ENCODE peak calls at places on chromosomes 5 and 9, in five cellular contexts. R is HT-29, X is C1 segment of cervical spinal cord, E is EL, F is BJ. T is an unnamed sample.
A peak's percentile ranks its signal among the peaks of the same experiment; 100 is the strongest.

GRCh38 chr5:140398379-140398811 is 3.2 kb upstream of the ANKHD1 start:
- DNase-seq in R (peak; percentile 40), X (no peak), E (no peak), F (no peak), T (no peak)

GRCh38 chr5:177447611-177448243 is 1.1 kb downstream of the PRR7 start:
- DNase-seq in R (peak; percentile 82), X (peak; percentile 50), E (peak; percentile 96), F (no peak), T (peak; percentile 93)

GRCh38 chr5:124193371-124193789 is 553.1 kb downstream of the ZNF608 start:
- DNase-seq in R (no peak), X (no peak), E (peak; percentile 56), F (no peak), T (no peak)

GRCh38 chr9:107422189-107422802 is 67.3 kb downstream of the KLF4 start:
- DNase-seq in R (peak; percentile 79), X (no peak), E (peak; percentile 76), F (no peak), T (peak; percentile 81)

GRCh38 chr9:137296214-137297059 is 5.6 kb downstream of the NRARP start:
- DNase-seq in R (peak; percentile 70), X (no peak), E (peak; percentile 34), F (no peak), T (peak; percentile 40)

GRCh38 chr5:28301676-28302075 is 1263.3 kb upstream of the CDH9 start:
- DNase-seq in R (peak; percentile 20), X (no peak), E (peak; percentile 0), F (no peak), T (peak; percentile 52)

GRCh38 chr5:56900858-56901578 is 8.4 kb upstream of the SETD9 start:
- DNase-seq in R (peak; percentile 86), X (peak; percentile 5), E (peak; percentile 51), F (no peak), T (peak; percentile 59)

GRCh38 chr5:125209650-125210049 is 463.2 kb upstream of the ZNF608 start:
- DNase-seq in R (no peak), X (no peak), E (no peak), F (no peak), T (no peak)

GRCh38 chr9:97985058-97985861 is 2.1 kb downstream of the ANP32B start:
- DNase-seq in R (peak; percentile 54), X (peak; percentile 39), E (peak; percentile 39), F (no peak), T (peak; percentile 54)

GRCh38 chr9:97487107-97487506 is 14.4 kb upstream of the TMOD1 start:
- DNase-seq in R (peak; percentile 45), X (no peak), E (peak; percentile 30), F (no peak), T (peak; percentile 74)

GRCh38 chr9:93600504-93600903 is 24.1 kb downstream of the PHF2 start:
- DNase-seq in R (no peak), X (no peak), E (no peak), F (no peak), T (no peak)

T was measured in ELR.